ENCODE peak calls at places on chromosomes 2 and 18, in nine cellular contexts. J is fibroblast of mammary gland; Z is retina; M is upper lobe of right lung; R is type B pancreatic cell; X is effector CD4-positive, alpha-beta T cell; E is psoas muscle; K is activated CD4-positive, alpha-beta T cell treated with anti-CD3 and anti-CD28 coated beads, Interleukin-2, amount 50 U/mL, for 1 hour; V is amniotic epithelial cell. B is an unnamed sample.

GRCh38 chr2:15300645-15301573 is 260.2 kb downstream of the NBAS start:
- DNase-seq in M (no peak), J (no peak), X (no peak), K (no peak), Z (no peak), V (no peak), R (no peak), E (no peak), B (no peak)

GRCh38 chr2:172782506-172783090 is 47.0 kb downstream of the RAPGEF4 start:
- DNase-seq in R (no peak), E (no peak), K (no peak), V (no peak), J (no peak), X (no peak), M (no peak), Z (no peak), B (no peak)

GRCh38 chr2:225290723-225291400 is 108.6 kb upstream of the NYAP2 start:
- DNase-seq in X (no peak), E (no peak), J (no peak), R (no peak), Z (peak), M (no peak), K (no peak), V (no peak), B (no peak)

GRCh38 chr2:235611337-235611736 is 117.5 kb downstream of the AGAP1 start:
- DNase-seq in V (peak), E (no peak), X (no peak), R (no peak), Z (no peak), M (no peak), K (no peak), J (no peak), B (no peak)

GRCh38 chr2:175207741-175208438 is 26.4 kb upstream of the ATP5MC3 start:
- DNase-seq in E (peak), X (no peak), R (no peak), Z (no peak), V (no peak), M (no peak), J (no peak), K (no peak), B (no peak)

GRCh38 chr2:101725515-101726192 is 28.1 kb downstream of the MAP4K4 start:
- DNase-seq in Z (no peak), X (no peak), R (no peak), M (no peak), J (peak), E (no peak), K (no peak), V (no peak), B (no peak)

GRCh38 chr2:95071856-95072255 is 46.3 kb downstream of the MAL start:
- DNase-seq in Z (no peak), M (no peak), X (no peak), J (no peak), R (no peak), K (no peak), E (no peak), V (no peak), B (no peak)

GRCh38 chr2:118723394-118723793 is 124.1 kb downstream of the EN1 start:
- DNase-seq in Z (no peak), X (no peak), E (no peak), M (no peak), R (no peak), K (no peak), V (peak), J (no peak), B (no peak)

GRCh38 chr18:57221084-57221483 is 74.2 kb downstream of the BOD1L2 start:
- DNase-seq in M (no peak), V (no peak), K (no peak), E (no peak), X (no peak), J (no peak), R (no peak), Z (no peak), B (no peak)

GRCh38 chr2:226031962-226032441 is 632.5 kb downstream of the NYAP2 start:
- DNase-seq in X (no peak), V (no peak), R (no peak), M (no peak), K (no peak), Z (peak), J (no peak), E (no peak), B (no peak)

GRCh38 chr2:206798009-206798408 is 32.6 kb downstream of the FASTKD2 start:
- DNase-seq in M (no peak), E (no peak), X (no peak), K (no peak), J (no peak), V (no peak), Z (no peak), R (no peak), B (peak)

GRCh38 chr2:25698752-25699151 is 25.4 kb upstream of the DTNB start:
- DNase-seq in Z (no peak), E (no peak), X (no peak), V (peak), K (no peak), J (no peak), R (no peak), M (no peak), B (no peak)

GRCh38 chr2:73385486-73386341 is at the start of gene ALMS1:
- DNase-seq in V (peak), X (peak), E (peak), J (peak), K (peak), Z (peak), M (peak), R (peak), B (peak)

GRCh38 chr18:73945130-73945792 is 202.4 kb downstream of the FBXO15 start:
- DNase-seq in M (no peak), X (no peak), J (peak), R (no peak), K (no peak), Z (no peak), V (no peak), E (no peak), B (no peak)

GRCh38 chr2:37215255-37215654 is 16.1 kb downstream of the CEBPZ start:
- DNase-seq in K (no peak), M (no peak), R (no peak), X (no peak), V (no peak), E (no peak), Z (no peak), J (peak), B (no peak)

B was measured in naive thymus-derived CD4-positive, alpha-beta T cell.